ENCODE peak calls at places on chromosomes 1 and 21, in eight cellular contexts. N is neural progenitor cell, S is sigmoid colon, J is thoracic aorta, O is lower lobe of right lung, Q is fibroblast of lung, K is GM23338, A is psoas muscle. D is an unnamed sample. For H3K36me3, the result is how much of the 10 kb centered on the place peaks cover.

GRCh38 chr1:227311389-227312001 is 6.8 kb downstream of the CDC42BPA start:
- DNase-seq in K (no peak), A (no peak), J (no peak), N (no peak), Q (no peak), O (no peak), S (no peak), D (no peak)

GRCh38 chr1:6519491-6519934 is 28.0 kb upstream of the PLEKHG5 start:
- DNase-seq in O (no peak), J (no peak), S (no peak), A (peak), N (no peak), Q (peak), K (no peak), D (no peak)

GRCh38 chr21:28719731-28720130 is 272.9 kb downstream of the LTN1 start:
- DNase-seq in J (no peak), Q (no peak), S (no peak), A (no peak), N (no peak), O (no peak), K (no peak), D (no peak)

GRCh38 chr1:170596701-170597100 is 64.7 kb downstream of the GORAB start:
- DNase-seq in S (no peak), N (no peak), J (no peak), Q (no peak), K (no peak), A (no peak), O (no peak), D (no peak)

GRCh38 chr1:245180496-245180895 is 25.7 kb downstream of the KIF26B start:
- DNase-seq in A (no peak), N (no peak), O (no peak), Q (peak), S (no peak), J (no peak), K (no peak), D (no peak)

GRCh38 chr1:182283746-182284544 is 107.6 kb downstream of the GLUL start:
- DNase-seq in O (no peak), S (no peak), Q (no peak), J (no peak), K (no peak), N (no peak), A (no peak), D (no peak)

GRCh38 chr21:36646645-36647044 is 52.3 kb upstream of the SIM2 start:
- DNase-seq in J (no peak), A (no peak), Q (no peak), S (no peak), N (no peak), K (no peak), O (no peak), D (no peak)

GRCh38 chr1:224726783-224727182 is 110.7 kb downstream of the CNIH3 start:
- DNase-seq in Q (peak), O (peak), K (no peak), N (no peak), S (peak), J (no peak), A (no peak), D (peak)

GRCh38 chr1:235011064-235011598 is 117.5 kb downstream of the TOMM20 start:
- DNase-seq in N (no peak), K (no peak), Q (no peak), A (no peak), J (no peak), O (no peak), S (no peak), D (no peak)

GRCh38 chr1:182330303-182330702 is 61.3 kb downstream of the GLUL start:
- DNase-seq in N (no peak), J (no peak), O (no peak), K (no peak), S (peak), A (peak), Q (peak), D (no peak)

GRCh38 chr1:108704501-108704900 is 8.2 kb upstream of the FNDC7 start:
- DNase-seq in O (no peak), J (no peak), N (no peak), A (no peak), S (no peak), K (no peak), Q (peak), D (no peak)

GRCh38 chr1:56502700-56503245 is 76.6 kb downstream of the PLPP3 start:
- DNase-seq in A (no peak), O (no peak), J (no peak), S (no peak), K (no peak), N (no peak), Q (peak), D (no peak)

DNA sequence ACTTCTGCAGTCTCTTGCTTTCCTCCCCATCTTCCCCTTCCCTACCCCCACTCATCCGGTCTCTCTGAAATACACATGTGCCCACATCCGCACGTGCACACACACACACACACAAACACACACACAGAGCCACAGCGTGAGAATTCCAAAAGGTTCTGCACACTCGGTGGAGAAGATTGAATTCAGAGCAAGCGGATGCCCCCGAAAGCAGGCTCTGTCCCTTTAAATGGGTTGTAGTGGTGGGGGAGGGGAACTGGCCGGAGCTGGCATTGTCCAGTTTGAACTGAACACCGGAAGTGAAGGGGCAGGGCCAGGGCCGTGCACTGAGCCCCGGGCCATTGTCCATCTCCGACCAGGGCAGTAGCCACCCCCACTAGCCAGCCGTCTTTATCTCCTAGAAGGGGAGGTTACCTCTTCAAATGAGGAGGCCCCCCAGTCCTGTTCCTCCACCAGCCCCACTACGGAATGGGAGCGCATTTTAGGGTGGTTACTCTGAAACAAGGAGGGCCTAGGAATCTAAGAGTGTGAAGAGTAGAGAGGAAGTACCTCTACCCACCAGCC is 1.3 kb upstream of the LIN28A start:
- DNase-seq in J (no peak), K (peak), Q (no peak), N (peak), A (no peak), O (no peak), S (no peak), D (no peak)
- H3K4me3 ChIP-seq in J (no peak), K (peak), Q (no peak), N (peak), A (no peak), O (no peak), S (no peak), D (no peak)

DNA sequence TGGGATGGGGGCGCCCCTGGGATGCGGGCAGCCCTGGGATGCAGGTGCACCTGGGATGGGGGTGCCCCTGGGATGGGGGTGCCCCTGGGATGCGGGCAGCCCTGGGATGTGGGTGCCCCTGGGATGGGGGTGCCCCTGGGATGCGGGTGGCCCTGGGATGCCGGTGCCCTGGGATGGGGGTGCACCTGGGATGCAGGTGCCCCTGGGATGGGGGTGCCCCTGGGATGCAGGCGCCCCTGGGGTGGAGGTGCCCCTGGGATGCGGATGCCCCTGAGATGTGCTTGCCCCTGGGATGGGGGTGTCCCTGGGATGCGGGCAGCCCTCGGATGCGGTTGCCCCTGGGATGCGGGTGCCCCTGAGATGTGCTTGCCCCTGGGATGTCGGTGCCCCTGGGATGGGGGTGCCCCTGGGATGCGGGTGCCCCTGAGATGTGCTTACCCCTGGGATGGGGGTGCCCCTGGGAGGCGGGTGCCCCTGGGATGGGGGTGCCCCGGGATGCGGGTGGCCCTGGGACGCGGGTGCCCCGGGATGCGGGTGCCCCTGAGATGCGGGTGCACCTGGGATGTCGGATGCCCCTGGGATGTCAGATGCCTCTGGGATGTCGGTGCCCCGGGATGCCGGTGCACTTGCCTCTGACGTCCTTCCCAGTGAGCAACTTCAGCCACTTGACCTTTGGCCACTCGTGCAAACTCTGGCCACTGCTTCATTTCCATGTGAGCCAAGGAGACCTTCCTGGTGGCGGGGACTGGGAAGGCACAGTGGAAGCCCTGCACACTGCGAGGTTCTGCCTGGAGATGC is 37.3 kb upstream of the SLC19A1 start:
- DNase-seq in J (no peak), S (peak), K (no peak), A (no peak), Q (no peak), O (peak), N (no peak), D (peak)
- TF ChIP-seq CTCF in J (no peak), S (no peak), K (no peak), A (no peak), Q (no peak), O (no peak), N (no peak), D (no peak)

GRCh38 chr1:36172983-36173382 is 17.0 kb downstream of the MAP7D1 start:
- DNase-seq in O (no peak), A (no peak), Q (peak), S (no peak), N (no peak), K (no peak), J (no peak), D (no peak)
- H3K36me3 ChIP-seq in O (half or more), A (under half), Q (under half), S (half or more), N (under half), K (under half), J (half or more), D (under half)

DNA sequence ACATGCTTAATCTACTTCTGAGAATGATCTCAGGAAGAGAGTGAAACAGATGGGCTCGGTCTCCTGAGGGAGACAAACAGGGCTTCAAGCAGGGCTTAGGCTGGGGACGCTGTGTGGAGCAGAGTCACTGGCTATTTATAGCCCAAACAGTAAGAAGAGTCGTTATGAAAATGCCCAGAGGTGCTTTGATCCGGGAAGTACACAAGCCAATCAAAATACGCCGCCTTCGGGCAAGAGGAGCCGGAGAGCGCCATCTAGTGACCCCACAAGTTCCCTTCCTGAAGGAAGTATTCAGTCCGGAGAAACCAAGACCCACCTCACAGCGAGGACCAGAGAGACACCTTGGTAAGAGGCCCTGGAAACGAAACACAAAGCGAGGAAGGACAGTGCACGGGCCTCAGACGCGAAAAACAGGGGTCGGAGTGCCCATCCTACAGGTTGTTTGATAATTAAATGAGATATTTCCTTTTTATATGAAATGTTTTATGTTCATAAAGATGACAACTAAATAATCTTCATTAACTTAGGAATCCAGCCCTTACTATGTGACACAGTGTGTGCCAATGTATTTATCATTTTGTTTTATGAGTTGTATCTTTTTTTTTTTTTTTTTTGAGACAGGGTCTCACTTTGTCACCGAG is 25.0 kb upstream of the SCCPDH start:
- DNase-seq in N (peak), A (peak), Q (peak), O (peak), K (peak), S (peak), J (peak), D (peak)
- H3K4me3 ChIP-seq in N (peak), A (peak), Q (peak), O (peak), K (peak), S (peak), J (peak), D (peak)

GRCh38 chr1:40133839-40134238 is 27.3 kb upstream of the RLF start:
- DNase-seq in J (no peak), O (no peak), A (no peak), S (no peak), N (no peak), K (no peak), Q (no peak), D (no peak)
- TF ChIP-seq CTCF in J (no peak), O (no peak), A (no peak), S (no peak), N (no peak), K (no peak), Q (no peak), D (no peak)

GRCh38 chr1:222570837-222571236 is 18.9 kb downstream of the TAF1A start:
- DNase-seq in N (no peak), A (no peak), J (no peak), S (no peak), K (no peak), Q (no peak), O (no peak), D (no peak)
- H3K36me3 ChIP-seq in N (under half), A (under half), J (under half), S (under half), K (under half), Q (under half), O (under half), D (under half)

GRCh38 chr1:78587213-78587612 is 33.0 kb upstream of the IFI44L start:
- DNase-seq in A (no peak), K (no peak), O (no peak), Q (peak), S (no peak), J (no peak), N (no peak), D (no peak)
- H3K4me3 ChIP-seq in A (no peak), K (no peak), O (no peak), Q (no peak), S (no peak), J (no peak), N (no peak), D (no peak)

DNA sequence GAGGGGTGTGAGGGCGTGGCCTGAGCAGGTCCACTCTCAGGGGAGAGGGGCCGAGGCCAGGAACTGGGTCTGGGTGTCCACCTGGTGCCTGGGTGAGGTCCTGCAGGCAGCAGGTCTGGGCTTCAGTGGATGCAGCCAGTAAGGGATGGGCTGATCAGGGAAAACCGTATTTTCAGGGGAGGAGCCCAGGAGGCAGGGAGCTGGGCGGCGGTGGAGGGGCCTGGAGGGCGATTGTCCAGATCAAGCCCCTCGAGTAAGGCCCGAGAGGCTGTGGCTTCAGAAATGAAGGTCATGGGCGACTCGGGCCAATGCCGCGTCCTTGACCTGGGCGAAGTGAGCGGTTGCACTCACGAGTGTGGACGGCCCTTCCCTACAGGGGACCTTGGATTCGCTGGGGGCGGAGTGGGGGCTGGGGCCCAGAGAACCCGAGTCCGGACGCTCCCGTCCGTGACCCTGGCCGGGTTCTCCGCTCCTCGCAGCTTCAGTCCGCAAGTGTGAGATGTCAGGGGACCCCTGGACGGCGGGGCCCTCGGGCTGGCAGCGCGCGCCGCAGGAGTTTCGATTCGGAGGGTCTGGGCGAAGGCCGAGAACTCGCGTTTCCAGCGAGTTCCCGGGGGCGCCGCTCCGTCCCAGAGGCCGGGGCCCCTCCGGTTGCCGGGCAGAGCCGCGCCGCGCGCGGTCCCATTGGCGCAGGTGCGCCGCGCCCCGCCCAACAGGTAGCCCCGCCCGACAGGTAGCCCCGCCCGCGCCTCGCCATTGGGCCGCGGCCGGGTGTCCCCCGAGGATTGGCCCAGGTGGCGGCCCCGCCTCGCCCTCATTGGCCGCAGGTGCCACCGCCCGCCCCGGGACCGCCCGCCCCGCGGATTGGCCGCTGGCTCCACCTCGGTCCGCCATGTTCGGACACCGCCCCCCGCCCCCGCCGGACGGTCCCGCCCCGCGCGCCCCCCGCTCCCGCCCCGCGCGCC is at the start of gene PRKCZ:
- DNase-seq in S (peak), O (peak), Q (peak), K (peak), A (peak), N (peak), J (no peak), D (peak)
- TF ChIP-seq CTCF in S (no peak), O (peak), Q (no peak), K (peak), A (no peak), N (peak), J (no peak), D (no peak)

D was measured in pancreas.